ENCODE peak calls at places on chromosome 22, in ten cellular contexts. H, Q, X, W, G, B, E, J, F and R are unnamed samples.

GRCh38 chr22:31492151-31492550 is 2.5 kb upstream of the EIF4ENIF1 start:
- DNase-seq in G (no peak), E (no peak), F (no peak), X (no peak), W (no peak), B (no peak), J (no peak), H (no peak), Q (no peak), R (no peak)

GRCh38 chr22:17795143-17795542 is 20.9 kb upstream of the BID start:
- DNase-seq in G (no peak), W (no peak), F (no peak), Q (no peak), E (no peak), X (no peak), H (no peak), J (no peak), B (no peak), R (no peak)

GRCh38 chr22:49532831-49533802 is 294.6 kb downstream of the BRD1 start:
- DNase-seq in B (no peak), H (no peak), Q (no peak), E (no peak), W (no peak), X (no peak), F (no peak), G (no peak), J (no peak), R (no peak)

GRCh38 chr22:45101828-45102227 is 61.9 kb upstream of the NUP50 start:
- DNase-seq in H (no peak), J (no peak), X (peak), F (peak), G (no peak), W (peak), Q (peak), E (no peak), B (peak), R (peak)

GRCh38 chr22:49239264-49240015 is 588.2 kb downstream of the BRD1 start:
- DNase-seq in W (no peak), J (no peak), Q (no peak), F (no peak), G (no peak), H (no peak), X (no peak), B (no peak), E (no peak), R (no peak)

GRCh38 chr22:31075961-31076360 is 5.2 kb upstream of the SMTN start:
- DNase-seq in G (no peak), E (peak), X (no peak), H (no peak), W (no peak), Q (peak), J (no peak), F (peak), B (no peak), R (no peak)

GRCh38 chr22:31240011-31240410 is 27.9 kb downstream of the LIMK2 start:
- DNase-seq in E (no peak), B (no peak), Q (no peak), X (no peak), J (no peak), W (no peak), F (no peak), H (no peak), G (no peak), R (no peak)

GRCh38 chr22:36456459-36456835 is 25.0 kb downstream of the TXN2 start:
- DNase-seq in X (no peak), W (no peak), G (no peak), E (no peak), B (no peak), J (no peak), F (no peak), Q (no peak), H (no peak), R (no peak)

GRCh38 chr22:48357196-48357595 is 1470.5 kb downstream of the BRD1 start:
- DNase-seq in B (no peak), E (no peak), H (no peak), G (no peak), W (no peak), F (no peak), J (no peak), Q (no peak), X (no peak), R (no peak)

GRCh38 chr22:26751217-26751616 is 93.8 kb downstream of the MIAT start:
- DNase-seq in G (no peak), H (no peak), B (no peak), Q (no peak), W (no peak), E (no peak), X (no peak), F (no peak), J (no peak), R (no peak)

GRCh38 chr22:37684803-37685615 is 1.1 kb upstream of the NOL12 start:
- DNase-seq in J (no peak), W (no peak), Q (no peak), B (no peak), F (peak), H (no peak), E (no peak), G (no peak), X (no peak), R (no peak)

GRCh38 chr22:37636186-37636948 is 3.1 kb upstream of the SH3BP1 start:
- DNase-seq in F (no peak), B (no peak), J (no peak), Q (no peak), E (no peak), G (no peak), H (peak), W (no peak), X (no peak), R (no peak)

GRCh38 chr22:31509041-31509440 is 12.7 kb downstream of the SFI1 start:
- DNase-seq in B (no peak), W (no peak), J (no peak), H (no peak), Q (no peak), X (no peak), E (no peak), F (no peak), G (no peak), R (no peak)

GRCh38 chr22:39710380-39711117 is 140.0 kb downstream of the CACNA1I start:
- DNase-seq in X (no peak), J (no peak), E (peak), Q (no peak), W (no peak), H (no peak), F (no peak), B (no peak), G (no peak), R (no peak)

GRCh38 chr22:20304646-20305045 is 15.2 kb downstream of the DGCR6L start:
- DNase-seq in J (no peak), F (no peak), Q (no peak), W (no peak), G (no peak), H (no peak), B (no peak), X (no peak), E (no peak), R (no peak)